ENCODE peak calls at places on chromosomes 13 and 19, in four cellular contexts. H is pancreas, F is IMR-90, E is colonic mucosa. M is an unnamed sample.

GRCh38 chr13:78596701-78597550 is 6.4 kb downstream of the POU4F1 start:
- DNase-seq in H (no peak), F (no peak), E (no peak), M (no peak)

GRCh38 chr19:19873381-19873780 is 7.7 kb downstream of the ZNF253 start:
- DNase-seq in H (no peak), F (no peak), E (no peak), M (no peak)

GRCh38 chr13:80132741-80133601 is 208.0 kb downstream of the SPRY2 start:
- DNase-seq in H (peak; percentile 68), F (peak; percentile 62), E (peak; percentile 87), M (peak; percentile 96)

GRCh38 chr13:34347784-34348573 is 530.0 kb downstream of the RFC3 start:
- DNase-seq in H (peak; percentile 50), F (no peak), E (no peak), M (peak; percentile 41)

GRCh38 chr19:18697680-18698079 is 14.2 kb downstream of the CRTC1 start:
- DNase-seq in H (peak; percentile 40), F (no peak), E (peak; percentile 54), M (no peak)

GRCh38 chr13:101481421-101481820 is 28.9 kb downstream of the ITGBL1 start:
- DNase-seq in H (no peak), F (no peak), E (no peak), M (no peak)

GRCh38 chr19:48683349-48683748 is 10.5 kb upstream of the NTN5 start:
- DNase-seq in H (no peak), F (peak; percentile 19), E (no peak), M (no peak)

GRCh38 chr19:14407889-14408640 is 11.1 kb downstream of the DDX39A start:
- DNase-seq in H (no peak), F (no peak), E (peak; percentile 90), M (no peak)

GRCh38 chr19:13053761-13054604 is 48.7 kb downstream of the LYL1 start:
- DNase-seq in H (peak; percentile 86), F (peak; percentile 96), E (peak; percentile 70), M (peak; percentile 63)

GRCh38 chr13:40477623-40478608 is 188.5 kb downstream of the FOXO1 start:
- DNase-seq in H (no peak), F (no peak), E (no peak), M (no peak)

DNA sequence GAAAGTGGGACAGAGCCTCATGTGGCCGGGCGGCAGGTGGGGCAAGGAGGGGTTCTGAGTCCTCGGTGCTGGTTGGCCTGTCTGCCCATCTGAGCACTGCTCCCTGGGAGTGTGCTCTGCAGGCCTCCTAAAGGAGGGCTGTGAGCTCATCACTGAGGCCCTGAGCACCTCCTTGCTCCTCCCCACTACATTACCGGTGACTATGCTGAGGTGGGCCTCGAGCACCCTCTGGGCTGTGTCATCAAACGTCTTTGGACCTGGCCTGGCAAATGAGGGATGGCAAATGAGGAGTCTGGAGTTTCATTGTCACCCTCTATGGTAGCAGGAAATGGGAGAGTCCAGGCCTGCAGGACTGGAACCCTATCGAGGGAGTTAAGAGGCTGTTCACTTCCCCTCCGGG is 38.8 kb upstream of the ZNF429 start:
- DNase-seq in H (no peak), F (no peak), E (no peak), M (no peak)
- TF ChIP-seq CTCF in H (no peak), F (no peak), E (no peak), M (no peak)

GRCh38 chr13:98697833-98698232 is 54.6 kb downstream of the SLC15A1 start:
- DNase-seq in H (no peak), F (no peak), E (no peak), M (no peak)
- H3K4me3 ChIP-seq in H (no peak overlapping the region), F (no peak overlapping the region), E (no peak overlapping the region), M (no peak overlapping the region)

GRCh38 chr13:44108345-44108858 is 228.7 kb downstream of the LACC1 start:
- DNase-seq in H (peak; percentile 69), F (no peak), E (peak; percentile 89), M (peak; percentile 89)
- H3K4me1 ChIP-seq in H (no peaks in the 10 kb centered on the region), F (no peaks in the 10 kb centered on the region), E (no peaks in the 10 kb centered on the region), M (peaks cover 23% of the 10 kb centered on the region)

DNA sequence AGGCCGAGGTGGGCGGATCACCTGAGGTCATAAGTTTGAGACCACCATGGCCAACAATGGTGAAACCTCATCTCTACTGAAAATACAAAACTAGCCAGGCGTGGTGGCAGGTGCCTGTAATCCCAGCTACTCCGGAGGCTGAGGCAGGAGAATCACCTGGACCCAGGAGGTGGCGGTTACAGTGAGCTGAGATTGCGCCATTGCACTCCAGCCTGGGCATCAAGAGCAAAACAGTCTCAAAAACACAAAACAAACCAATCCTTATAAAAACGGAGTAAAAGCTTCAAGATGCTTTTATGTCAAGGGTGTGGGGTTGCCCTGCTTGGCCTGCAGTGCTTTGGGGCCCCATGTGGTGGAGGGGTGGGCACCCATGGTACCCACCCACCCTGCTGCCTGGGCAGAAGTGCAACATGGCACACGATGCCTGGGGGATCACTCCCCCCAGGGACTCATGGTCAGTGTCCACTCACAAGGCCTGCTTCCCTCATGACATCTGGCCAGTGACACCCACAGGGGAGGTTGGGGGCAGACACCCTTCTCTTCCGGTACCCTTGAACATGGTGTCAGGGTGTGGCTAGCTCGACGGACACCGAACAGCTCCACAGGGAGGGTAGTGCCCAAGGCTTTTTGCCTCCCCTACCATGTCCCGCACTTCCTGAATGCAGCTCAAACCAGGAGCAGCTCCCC is 7.4 kb downstream of the ACP4 start:
- DNase-seq in H (no peak), F (no peak), E (no peak), M (no peak)
- TF ChIP-seq CTCF in H (no peak), F (no peak), E (no peak), M (no peak)

DNA sequence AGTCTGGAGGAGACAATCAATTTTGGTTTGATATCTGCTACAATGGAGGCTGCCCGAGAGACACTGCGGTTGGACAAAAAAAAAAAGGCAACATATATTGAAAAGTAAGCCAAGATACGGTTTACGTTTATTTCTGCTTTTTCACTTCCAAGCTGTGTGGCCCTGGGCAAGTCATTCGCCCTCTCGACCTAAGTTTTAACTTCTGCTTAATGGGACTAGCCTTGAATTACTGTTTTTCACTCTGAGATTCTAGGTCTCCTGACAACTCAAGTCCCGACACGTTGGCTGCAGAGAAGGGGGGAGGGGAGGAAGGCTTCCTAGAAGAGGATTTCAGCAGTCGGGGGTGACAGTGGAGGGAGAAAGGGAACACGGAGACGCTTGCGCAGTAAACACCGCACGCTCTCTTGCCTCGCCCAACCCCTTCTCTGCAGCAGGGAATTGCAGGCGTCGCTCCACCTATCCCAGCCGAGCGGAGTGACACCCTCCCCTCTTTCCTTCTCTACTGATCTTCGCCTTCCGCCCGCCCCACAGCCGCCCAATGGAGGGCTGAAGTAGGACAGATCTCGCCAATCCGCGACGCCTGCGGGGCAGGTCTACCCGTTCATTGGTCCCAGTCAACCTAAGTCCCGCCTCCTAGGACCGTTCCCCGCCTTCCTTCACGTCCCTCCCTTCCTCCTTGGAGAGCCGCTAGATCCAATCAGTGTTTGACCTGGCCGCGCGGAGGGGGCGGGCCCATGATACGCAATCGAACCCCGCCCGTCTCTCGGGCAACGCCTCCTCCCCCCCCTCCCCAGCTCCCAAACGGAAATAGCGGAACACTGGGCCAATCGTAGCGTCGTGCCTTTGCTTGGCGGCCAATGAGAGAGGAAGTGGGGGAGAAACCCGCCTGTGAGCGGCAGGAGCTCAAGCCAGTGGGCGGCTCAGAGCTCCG is 529 bp upstream of the AP2A1 start:
- DNase-seq in H (peak; percentile 100), F (peak; percentile 100), E (peak; percentile 100), M (peak; percentile 100)
- H3K4me3 ChIP-seq in H (peak overlapping the region; percentile 70), F (peak overlapping the region; percentile 31), E (peak overlapping the region; percentile 67), M (peak overlapping the region; percentile 44)

GRCh38 chr19:3104708-3104983 is 10.5 kb downstream of the GNA11 start:
- DNase-seq in H (no peak), F (no peak), E (no peak), M (no peak)
- H3K4me1 ChIP-seq in H (peaks cover 3% of the 10 kb centered on the region), F (no peaks in the 10 kb centered on the region), E (peaks cover 20% of the 10 kb centered on the region), M (no peaks in the 10 kb centered on the region)

DNA sequence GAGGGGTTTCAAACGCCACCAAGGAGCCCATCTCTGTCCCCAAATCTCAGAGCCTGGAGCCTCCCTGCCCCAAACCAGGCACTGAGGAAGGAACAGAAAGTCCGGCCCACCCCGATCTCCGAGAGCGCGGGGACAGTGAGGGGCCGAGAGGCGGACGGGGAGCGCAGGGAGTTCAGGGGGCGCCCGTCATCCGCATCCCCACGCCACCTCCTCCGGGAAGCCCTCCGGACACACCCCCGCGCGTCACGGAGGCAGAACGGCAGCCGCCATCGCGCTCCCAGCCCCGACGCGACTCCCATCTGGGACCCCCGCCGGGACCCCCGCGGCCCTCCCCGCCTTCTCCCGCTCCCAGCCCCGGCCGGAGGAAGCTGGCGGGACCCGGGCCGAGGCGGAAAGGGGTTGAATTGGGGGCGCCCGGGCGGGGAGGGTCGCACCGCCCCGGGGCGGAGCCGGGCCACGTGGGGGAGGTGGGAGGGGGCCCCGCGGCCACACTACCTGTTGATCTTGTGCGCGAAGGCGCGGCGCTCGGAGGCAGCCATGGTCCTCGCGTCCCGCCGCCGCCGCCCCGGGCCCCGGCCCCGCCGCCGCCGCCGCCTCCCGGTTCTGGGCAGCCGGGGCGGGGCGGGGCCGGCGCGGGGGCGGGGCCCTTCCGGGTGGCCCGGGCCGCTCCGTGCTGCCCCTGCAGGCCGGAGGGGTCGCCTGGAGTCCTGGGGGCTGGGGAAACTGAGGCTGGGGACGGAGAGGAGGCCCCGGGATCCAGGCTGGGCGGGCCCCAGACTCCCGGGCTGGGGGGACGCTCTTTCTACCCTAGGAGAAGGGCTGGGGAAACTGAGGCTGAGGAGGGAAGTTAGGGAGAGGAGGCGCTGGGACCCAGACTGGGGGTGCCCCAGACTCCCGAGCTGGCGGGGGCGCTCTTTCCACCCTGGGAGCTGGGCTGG is at the start of gene DOCK6:
- DNase-seq in H (peak; percentile 33), F (no peak), E (peak; percentile 58), M (peak; percentile 59)
- TF ChIP-seq CTCF in H (no peak), F (peak; percentile 38), E (peak; percentile 22), M (peak; percentile 59)

GRCh38 chr13:95553614-95554385 is 1.3 kb downstream of the CLDN10 start:
- DNase-seq in H (peak; percentile 71), F (no peak), E (peak; percentile 21), M (no peak)
- H3K4me3 ChIP-seq in H (peak overlapping the region; percentile 55), F (no peak overlapping the region), E (peak overlapping the region; percentile 3), M (no peak overlapping the region)